ENCODE peak calls at places on chromosomes 16 and 17, in nine cellular contexts. D, M, S, V, G, U, T, B and Z are unnamed samples.
A peak's percentile ranks its signal among the peaks of the same experiment; 100 is the strongest.

GRCh38 chr16:25108054-25108453 is 3.5 kb upstream of the LCMT1 start:
- DNase-seq in U (no peak), D (no peak), G (no peak), S (no peak), V (no peak), B (peak; percentile 7), M (no peak), T (peak; percentile 35), Z (no peak)

GRCh38 chr17:49576906-49577650 is 1.4 kb downstream of the NXPH3 start:
- DNase-seq in U (no peak), B (no peak), S (no peak), D (peak; percentile 5), V (peak; percentile 74), T (no peak), M (no peak), G (no peak), Z (no peak)

GRCh38 chr16:88790312-88791150 is 5.5 kb upstream of the PIEZO1 start:
- DNase-seq in S (no peak), M (no peak), T (no peak), B (peak; percentile 28), G (peak; percentile 56), V (peak; percentile 73), D (no peak), U (no peak), Z (no peak)

GRCh38 chr17:32525116-32525515 is 38.3 kb downstream of the CDK5R1 start:
- DNase-seq in T (no peak), U (no peak), S (no peak), G (peak; percentile 79), V (no peak), M (no peak), D (no peak), B (peak; percentile 85), Z (peak; percentile 33)

GRCh38 chr17:76701471-76701967 is 9.2 kb downstream of the MXRA7 start:
- DNase-seq in G (no peak), M (no peak), S (no peak), T (no peak), B (no peak), U (no peak), D (no peak), V (no peak), Z (no peak)

GRCh38 chr17:82984751-82985435 is 94.5 kb upstream of the METRNL start:
- DNase-seq in G (peak; percentile 12), M (no peak), B (no peak), U (no peak), S (no peak), D (no peak), T (no peak), V (no peak), Z (no peak)

GRCh38 chr17:75240394-75241142 is 20.8 kb downstream of the GGA3 start:
- DNase-seq in S (peak; percentile 81), T (peak; percentile 74), G (peak; percentile 24), V (no peak), U (peak; percentile 40), B (peak; percentile 49), D (peak; percentile 50), M (no peak), Z (peak; percentile 31)

GRCh38 chr17:77450742-77451270 is 310.0 kb downstream of the SEC14L1 start:
- DNase-seq in G (no peak), S (no peak), V (no peak), B (no peak), D (no peak), M (no peak), T (no peak), U (no peak), Z (no peak)

GRCh38 chr17:33169580-33170285 is 123.4 kb downstream of the ASIC2 start:
- DNase-seq in U (no peak), S (no peak), T (no peak), B (no peak), D (no peak), M (no peak), G (peak; percentile 96), V (no peak), Z (no peak)

GRCh38 chr16:82699711-82700495 is 73.1 kb downstream of the CDH13 start:
- DNase-seq in S (no peak), M (no peak), V (peak; percentile 67), D (no peak), G (peak; percentile 81), U (no peak), T (no peak), B (peak; percentile 87), Z (peak; percentile 92)

GRCh38 chr17:74527081-74527480 is 4.2 kb downstream of the CD300LB start:
- DNase-seq in U (no peak), V (no peak), G (no peak), D (no peak), S (no peak), T (no peak), B (no peak), M (no peak), Z (no peak)

GRCh38 chr16:11683140-11683539 is 14.9 kb downstream of the SNN start:
- DNase-seq in U (no peak), B (no peak), V (no peak), T (no peak), S (no peak), M (no peak), D (no peak), G (no peak), Z (no peak)

GRCh38 chr16:68993421-68993820 is 112.0 kb upstream of the HAS3 start:
- DNase-seq in D (no peak), U (no peak), V (no peak), M (no peak), S (no peak), B (no peak), T (no peak), G (no peak), Z (peak; percentile 6)

GRCh38 chr16:68994324-68994723 is 111.1 kb upstream of the HAS3 start:
- DNase-seq in M (no peak), S (no peak), B (no peak), G (no peak), V (no peak), T (no peak), D (no peak), U (no peak), Z (no peak)

GRCh38 chr16:68997564-68997963 is 107.9 kb upstream of the HAS3 start:
- DNase-seq in G (no peak), U (no peak), B (no peak), V (no peak), D (no peak), M (no peak), S (no peak), T (no peak), Z (no peak)

GRCh38 chr16:68993885-68994284 is 111.6 kb upstream of the HAS3 start:
- DNase-seq in T (no peak), D (peak; percentile 23), M (no peak), V (no peak), G (peak; percentile 95), B (peak; percentile 89), S (peak; percentile 58), U (no peak), Z (peak; percentile 95)

DNA sequence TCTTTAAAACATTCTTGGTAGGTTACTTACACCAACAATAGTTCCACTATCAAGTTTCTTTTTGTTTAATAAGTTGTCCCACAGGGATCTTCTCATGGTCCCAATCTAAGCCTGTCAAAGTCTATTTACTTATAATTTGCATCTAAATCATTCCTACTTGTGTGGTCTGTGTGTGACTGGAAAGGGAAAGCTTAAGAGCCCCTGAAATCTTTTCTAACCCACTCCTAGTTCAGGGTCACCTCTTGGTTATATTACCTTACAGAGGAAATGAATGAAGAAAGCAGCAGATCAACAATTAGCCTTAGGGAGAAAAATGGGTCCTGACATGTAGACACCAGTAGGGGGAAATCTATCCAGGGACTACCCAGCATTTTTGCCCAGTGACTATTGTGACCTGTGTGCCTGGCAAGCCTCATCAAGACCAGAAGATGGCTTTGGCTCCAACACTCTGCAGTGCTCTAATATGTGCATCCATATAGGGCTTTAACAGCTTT is 110.4 kb upstream of the HAS3 start:
- DNase-seq in U (no peak), V (no peak), G (peak; percentile 64), B (peak; percentile 50), M (no peak), S (peak; percentile 55), T (peak; percentile 38), D (peak; percentile 26), Z (peak; percentile 54)
- TF ChIP-seq CTCF in U (peak; percentile 15), V (no peak), G (peak; percentile 13), B (peak; percentile 58), M (no peak), S (peak; percentile 62), T (peak; percentile 70), D (peak; percentile 23), Z (peak; percentile 61)

DNA sequence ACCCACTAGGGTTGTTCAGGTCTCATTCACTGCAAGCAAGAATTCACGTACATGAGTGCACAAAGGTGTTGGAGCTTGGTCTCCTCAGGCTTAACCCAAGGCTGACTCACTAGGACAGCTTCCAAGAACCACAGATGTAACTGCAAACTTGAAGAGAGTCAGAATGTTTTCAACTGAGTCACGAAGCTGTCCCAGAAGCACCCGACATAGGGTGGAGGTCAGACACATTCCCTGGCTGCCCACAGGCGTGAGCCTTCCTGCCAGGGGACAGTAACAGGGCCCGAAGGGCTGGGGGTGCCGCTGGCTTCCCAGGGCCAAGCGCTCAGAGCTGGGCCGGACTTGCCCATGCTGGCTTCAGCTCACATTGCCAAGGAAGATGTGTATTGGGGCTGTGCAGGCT is 14.1 kb downstream of the CMTM3 start:
- DNase-seq in T (no peak), D (no peak), U (peak; percentile 79), V (peak; percentile 79), S (no peak), G (peak; percentile 99), M (peak; percentile 31), B (peak; percentile 97), Z (peak; percentile 98)
- H3K4me3 ChIP-seq in T (no peak overlapping the region), D (no peak overlapping the region), U (no peak overlapping the region), V (no peak overlapping the region), S (no peak overlapping the region), G (no peak overlapping the region), M (no peak overlapping the region), B (no peak overlapping the region), Z (no peak overlapping the region)

GRCh38 chr16:76265434-76266045 is 11.7 kb upstream of the CNTNAP4 start:
- DNase-seq in U (peak; percentile 24), S (peak; percentile 3), D (peak; percentile 31), G (peak; percentile 0), B (peak; percentile 1), V (no peak), T (peak; percentile 79), M (no peak), Z (peak; percentile 39)
- TF ChIP-seq CTCF in U (no peak), S (no peak), D (peak; percentile 21), G (no peak), B (peak; percentile 27), V (no peak), T (peak; percentile 92), M (no peak), Z (peak; percentile 50)

DNA sequence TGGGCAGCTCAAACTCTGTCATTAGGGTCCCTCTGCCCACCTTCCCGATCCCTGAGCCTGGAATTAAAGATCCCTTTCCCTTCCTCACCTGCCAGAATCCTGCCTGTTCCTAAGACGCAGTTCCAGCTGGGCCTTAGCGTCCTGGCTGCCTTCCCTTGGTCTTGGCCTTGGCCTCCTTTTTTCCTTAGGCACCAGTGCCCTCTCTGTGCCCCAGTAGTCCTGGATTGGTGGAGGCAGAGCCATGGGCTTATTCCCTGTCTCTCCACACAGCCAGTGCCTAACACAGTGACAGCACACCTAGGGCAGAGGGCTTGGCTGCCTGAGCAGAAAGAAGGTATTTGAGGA is 3.5 kb downstream of the TMEM132E start:
- DNase-seq in U (no peak), M (no peak), D (no peak), T (no peak), V (no peak), B (no peak), S (no peak), G (no peak), Z (no peak)
- H3K4me3 ChIP-seq in U (no peak overlapping the region), M (no peak overlapping the region), D (no peak overlapping the region), T (no peak overlapping the region), V (no peak overlapping the region), B (no peak overlapping the region), S (no peak overlapping the region), G (no peak overlapping the region), Z (no peak overlapping the region)